ENCODE peak calls at places on chromosomes 1 and 21, in six cellular contexts. One of them, this sample, is unnamed.

GRCh38 chr21:45596704-45597318 is 46.7 kb upstream of the PCBP3 start:
- DNase-seq in epithelial cell of esophagus: peak
- DNase-seq in heart right ventricle: peak
- DNase-seq in fibroblast of lung: peak
- DNase-seq in GM06990: peak
- DNase-seq in H7: peak
- DNase-seq in this sample: peak

GRCh38 chr1:170032531-170033295 is 41.8 kb downstream of the KIFAP3 start:
- DNase-seq in epithelial cell of esophagus: no peak
- DNase-seq in heart right ventricle: no peak
- DNase-seq in fibroblast of lung: peak
- DNase-seq in GM06990: no peak
- DNase-seq in H7: no peak
- DNase-seq in this sample: no peak

GRCh38 chr1:160681067-160681890 is 30.3 kb downstream of the CD48 start:
- DNase-seq in epithelial cell of esophagus: peak
- DNase-seq in heart right ventricle: peak
- DNase-seq in fibroblast of lung: peak
- DNase-seq in GM06990: peak
- DNase-seq in H7: peak
- DNase-seq in this sample: peak

GRCh38 chr1:231950732-231951131 is 324.1 kb downstream of the DISC1 start:
- DNase-seq in epithelial cell of esophagus: no peak
- DNase-seq in heart right ventricle: no peak
- DNase-seq in fibroblast of lung: no peak
- DNase-seq in GM06990: no peak
- DNase-seq in H7: no peak
- DNase-seq in this sample: no peak

GRCh38 chr1:208065862-208066261 is 154.9 kb upstream of the CD34 start:
- DNase-seq in epithelial cell of esophagus: peak
- DNase-seq in heart right ventricle: peak
- DNase-seq in fibroblast of lung: peak
- DNase-seq in GM06990: no peak
- DNase-seq in H7: no peak
- DNase-seq in this sample: no peak

GRCh38 chr21:38323721-38324591 is 67.2 kb downstream of the KCNJ15 start:
- DNase-seq in epithelial cell of esophagus: peak
- DNase-seq in heart right ventricle: no peak
- DNase-seq in fibroblast of lung: peak
- DNase-seq in GM06990: no peak
- DNase-seq in H7: peak
- DNase-seq in this sample: no peak

GRCh38 chr1:187313115-187313514 is 484.4 kb downstream of the PLA2G4A start:
- DNase-seq in epithelial cell of esophagus: no peak
- DNase-seq in heart right ventricle: no peak
- DNase-seq in fibroblast of lung: peak
- DNase-seq in GM06990: no peak
- DNase-seq in H7: no peak
- DNase-seq in this sample: no peak

GRCh38 chr1:224141693-224142092 is 27.8 kb downstream of the FBXO28 start:
- DNase-seq in epithelial cell of esophagus: no peak
- DNase-seq in heart right ventricle: no peak
- DNase-seq in fibroblast of lung: no peak
- DNase-seq in GM06990: no peak
- DNase-seq in H7: no peak
- DNase-seq in this sample: no peak

GRCh38 chr21:44840771-44841170 is 22.9 kb upstream of the SUMO3 start:
- DNase-seq in epithelial cell of esophagus: no peak
- DNase-seq in heart right ventricle: no peak
- DNase-seq in fibroblast of lung: no peak
- DNase-seq in GM06990: no peak
- DNase-seq in H7: peak
- DNase-seq in this sample: no peak

GRCh38 chr1:236800623-236801022 is 5.5 kb downstream of the MTR start:
- DNase-seq in epithelial cell of esophagus: no peak
- DNase-seq in heart right ventricle: no peak
- DNase-seq in fibroblast of lung: no peak
- DNase-seq in GM06990: no peak
- DNase-seq in H7: no peak
- DNase-seq in this sample: no peak

GRCh38 chr1:97145321-97145956 is 423.9 kb downstream of the PTBP2 start:
- DNase-seq in epithelial cell of esophagus: no peak
- DNase-seq in heart right ventricle: no peak
- DNase-seq in fibroblast of lung: peak
- DNase-seq in GM06990: no peak
- DNase-seq in H7: no peak
- DNase-seq in this sample: no peak

GRCh38 chr1:156616463-156616862 is 2.8 kb upstream of the HAPLN2 start:
- DNase-seq in epithelial cell of esophagus: no peak
- DNase-seq in heart right ventricle: peak
- DNase-seq in fibroblast of lung: peak
- DNase-seq in GM06990: no peak
- DNase-seq in H7: no peak
- DNase-seq in this sample: no peak

GRCh38 chr1:15578921-15579682 is 5.7 kb downstream of the AGMAT start:
- DNase-seq in epithelial cell of esophagus: no peak
- DNase-seq in heart right ventricle: no peak
- DNase-seq in fibroblast of lung: no peak
- DNase-seq in GM06990: peak
- DNase-seq in H7: peak
- DNase-seq in this sample: peak
- H3K4me3 ChIP-seq in epithelial cell of esophagus: no peak
- H3K4me3 ChIP-seq in heart right ventricle: no peak
- H3K4me3 ChIP-seq in fibroblast of lung: no peak
- H3K4me3 ChIP-seq in GM06990: no peak
- H3K4me3 ChIP-seq in H7: no peak
- H3K4me3 ChIP-seq in this sample: no peak

GRCh38 chr1:200895448-200895799 is 724 bp downstream of the INAVA start:
- DNase-seq in epithelial cell of esophagus: no peak
- DNase-seq in heart right ventricle: no peak
- DNase-seq in fibroblast of lung: no peak
- DNase-seq in GM06990: no peak
- DNase-seq in H7: peak
- DNase-seq in this sample: no peak
- H3K4me3 ChIP-seq in epithelial cell of esophagus: peak
- H3K4me3 ChIP-seq in heart right ventricle: no peak
- H3K4me3 ChIP-seq in fibroblast of lung: no peak
- H3K4me3 ChIP-seq in GM06990: no peak
- H3K4me3 ChIP-seq in H7: no peak
- H3K4me3 ChIP-seq in this sample: no peak

DNA sequence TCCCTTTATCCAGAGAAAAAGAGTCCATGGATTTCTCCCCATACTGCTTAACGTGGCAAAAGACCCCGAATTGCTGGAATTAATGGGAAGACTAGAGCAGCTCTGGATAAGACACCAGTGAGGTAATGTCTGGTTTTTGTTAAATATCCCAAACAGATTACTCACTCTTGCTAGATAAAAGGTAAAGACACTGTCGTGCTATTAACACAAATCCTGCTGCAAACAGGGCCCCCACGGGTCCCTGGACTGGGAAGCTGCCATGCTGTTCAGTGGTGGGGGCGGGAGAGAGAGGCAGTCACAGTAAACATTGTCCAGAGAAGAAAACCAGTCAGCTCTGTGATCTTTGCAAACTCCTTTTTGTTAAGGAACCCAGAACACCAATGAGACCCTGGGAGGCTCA is 15.2 kb upstream of the SRP9 start:
- DNase-seq in epithelial cell of esophagus: peak
- DNase-seq in heart right ventricle: no peak
- DNase-seq in fibroblast of lung: peak
- DNase-seq in GM06990: no peak
- DNase-seq in H7: no peak
- DNase-seq in this sample: no peak
- H3K4me3 ChIP-seq in epithelial cell of esophagus: no peak
- H3K4me3 ChIP-seq in heart right ventricle: no peak
- H3K4me3 ChIP-seq in fibroblast of lung: no peak
- H3K4me3 ChIP-seq in GM06990: no peak
- H3K4me3 ChIP-seq in H7: no peak
- H3K4me3 ChIP-seq in this sample: no peak

GRCh38 chr1:193185206-193185605 is 1.2 kb downstream of the B3GALT2 start:
- DNase-seq in epithelial cell of esophagus: no peak
- DNase-seq in heart right ventricle: no peak
- DNase-seq in fibroblast of lung: no peak
- DNase-seq in GM06990: no peak
- DNase-seq in H7: no peak
- DNase-seq in this sample: no peak
- H3K4me3 ChIP-seq in epithelial cell of esophagus: no peak
- H3K4me3 ChIP-seq in heart right ventricle: peak
- H3K4me3 ChIP-seq in fibroblast of lung: peak
- H3K4me3 ChIP-seq in GM06990: no peak
- H3K4me3 ChIP-seq in H7: no peak
- H3K4me3 ChIP-seq in this sample: no peak

DNA sequence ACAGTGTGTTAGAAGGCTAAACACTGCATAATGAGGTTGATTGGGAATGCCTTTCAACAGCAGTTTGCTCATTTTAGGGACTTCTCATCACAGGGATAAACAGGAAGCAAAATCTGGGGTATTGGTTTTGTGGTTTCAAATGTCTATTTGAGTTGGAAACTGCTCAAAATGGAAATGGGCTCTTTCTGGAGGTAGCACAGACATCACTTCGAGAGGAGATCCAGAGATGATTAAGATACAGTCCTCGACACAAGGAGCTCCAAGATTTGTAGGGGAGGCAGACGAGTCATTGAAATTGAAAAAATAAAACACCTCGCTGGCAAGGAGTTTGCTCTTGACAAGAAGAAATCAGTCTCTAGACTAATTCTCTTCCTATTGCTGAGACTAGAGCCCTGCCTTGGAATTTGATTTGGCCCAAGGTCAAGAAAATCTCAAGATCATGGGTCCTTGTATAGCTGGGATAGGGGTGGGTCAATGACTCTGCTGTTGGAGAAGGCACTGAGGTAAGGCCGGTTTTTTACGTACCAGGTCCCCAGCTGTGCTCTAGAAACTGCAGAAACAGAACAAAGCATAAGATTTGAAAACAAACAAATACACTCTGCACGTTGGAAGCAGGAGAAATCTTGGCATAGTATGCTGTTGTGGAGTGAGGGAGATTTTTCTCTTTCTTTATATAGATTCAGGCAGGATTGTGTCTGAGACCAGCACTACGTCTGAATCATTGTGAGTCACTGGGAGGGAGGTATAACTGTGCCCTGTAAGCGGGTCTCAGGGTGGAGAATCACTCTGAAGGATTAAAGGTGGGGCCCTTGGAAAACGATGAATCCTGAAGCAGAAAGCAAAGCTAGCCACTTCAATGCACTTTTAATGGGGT is 17.7 kb upstream of the KLHDC8A start:
- DNase-seq in epithelial cell of esophagus: peak
- DNase-seq in heart right ventricle: no peak
- DNase-seq in fibroblast of lung: peak
- DNase-seq in GM06990: no peak
- DNase-seq in H7: no peak
- DNase-seq in this sample: peak
- H3K4me3 ChIP-seq in epithelial cell of esophagus: no peak
- H3K4me3 ChIP-seq in heart right ventricle: no peak
- H3K4me3 ChIP-seq in fibroblast of lung: no peak
- H3K4me3 ChIP-seq in GM06990: no peak
- H3K4me3 ChIP-seq in H7: no peak
- H3K4me3 ChIP-seq in this sample: no peak

GRCh38 chr1:39204441-39205081 is at the start of gene MACF1:
- DNase-seq in epithelial cell of esophagus: peak
- DNase-seq in heart right ventricle: peak
- DNase-seq in fibroblast of lung: peak
- DNase-seq in GM06990: no peak
- DNase-seq in H7: no peak
- DNase-seq in this sample: peak
- H3K4me3 ChIP-seq in epithelial cell of esophagus: no peak
- H3K4me3 ChIP-seq in heart right ventricle: peak
- H3K4me3 ChIP-seq in fibroblast of lung: peak
- H3K4me3 ChIP-seq in GM06990: peak
- H3K4me3 ChIP-seq in H7: no peak
- H3K4me3 ChIP-seq in this sample: no peak

DNA sequence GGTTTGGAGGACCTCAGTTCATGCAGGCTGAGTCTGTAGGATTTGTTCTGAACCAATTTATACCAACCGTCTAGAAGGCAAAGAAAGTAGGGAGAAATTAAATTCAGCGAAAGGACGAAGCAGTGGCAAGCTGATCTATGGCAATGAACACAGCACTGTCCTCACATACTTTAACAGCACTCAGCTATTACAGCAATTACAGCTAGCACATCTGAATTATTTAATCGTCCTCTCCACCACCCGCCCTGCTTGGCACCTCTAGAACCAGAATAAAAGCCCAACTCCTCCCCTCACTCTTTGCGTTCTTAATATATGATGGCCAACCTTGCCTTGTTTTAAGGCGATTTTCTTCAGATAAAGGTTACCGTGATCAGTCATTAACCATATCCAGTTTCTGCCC is 169.4 kb upstream of the ESRRG start:
- DNase-seq in epithelial cell of esophagus: no peak
- DNase-seq in heart right ventricle: no peak
- DNase-seq in fibroblast of lung: no peak
- DNase-seq in GM06990: no peak
- DNase-seq in H7: no peak
- DNase-seq in this sample: no peak
- H3K4me3 ChIP-seq in epithelial cell of esophagus: no peak
- H3K4me3 ChIP-seq in heart right ventricle: no peak
- H3K4me3 ChIP-seq in fibroblast of lung: no peak
- H3K4me3 ChIP-seq in GM06990: no peak
- H3K4me3 ChIP-seq in H7: no peak
- H3K4me3 ChIP-seq in this sample: no peak

DNA sequence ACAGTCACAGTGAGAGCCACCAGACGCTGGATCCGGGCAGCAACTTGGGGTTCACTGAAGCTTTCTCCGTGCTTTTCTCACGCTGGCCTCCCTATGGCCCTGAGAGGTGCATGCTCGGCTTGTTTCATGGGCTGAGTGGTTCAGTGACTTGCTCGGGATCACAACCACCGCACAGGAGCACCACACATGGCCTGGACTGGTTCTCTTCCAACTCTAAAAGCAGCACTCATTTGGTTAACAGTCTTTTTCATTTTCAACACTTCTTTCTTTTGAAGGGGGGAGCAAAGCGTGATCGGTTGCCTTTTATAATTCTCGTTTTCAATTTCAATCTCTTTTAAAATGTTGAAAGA is 26.2 kb downstream of the UBIAD1 start:
- DNase-seq in epithelial cell of esophagus: no peak
- DNase-seq in heart right ventricle: no peak
- DNase-seq in fibroblast of lung: no peak
- DNase-seq in GM06990: no peak
- DNase-seq in H7: no peak
- DNase-seq in this sample: no peak
- H3K4me3 ChIP-seq in epithelial cell of esophagus: no peak
- H3K4me3 ChIP-seq in heart right ventricle: no peak
- H3K4me3 ChIP-seq in fibroblast of lung: no peak
- H3K4me3 ChIP-seq in GM06990: no peak
- H3K4me3 ChIP-seq in H7: no peak
- H3K4me3 ChIP-seq in this sample: no peak

GRCh38 chr21:34836933-34837505 is 168.2 kb downstream of the CLIC6 start:
- DNase-seq in epithelial cell of esophagus: peak
- DNase-seq in heart right ventricle: no peak
- DNase-seq in fibroblast of lung: no peak
- DNase-seq in GM06990: no peak
- DNase-seq in H7: no peak
- DNase-seq in this sample: no peak

GRCh38 chr21:34835526-34835925 is 166.7 kb downstream of the CLIC6 start:
- DNase-seq in epithelial cell of esophagus: no peak
- DNase-seq in heart right ventricle: no peak
- DNase-seq in fibroblast of lung: no peak
- DNase-seq in GM06990: no peak
- DNase-seq in H7: peak
- DNase-seq in this sample: no peak

GRCh38 chr21:34834307-34834706 is 165.5 kb downstream of the CLIC6 start:
- DNase-seq in epithelial cell of esophagus: no peak
- DNase-seq in heart right ventricle: no peak
- DNase-seq in fibroblast of lung: no peak
- DNase-seq in GM06990: no peak
- DNase-seq in H7: no peak
- DNase-seq in this sample: peak

GRCh38 chr21:34834852-34835501 is 166.2 kb downstream of the CLIC6 start:
- DNase-seq in epithelial cell of esophagus: no peak
- DNase-seq in heart right ventricle: no peak
- DNase-seq in fibroblast of lung: no peak
- DNase-seq in GM06990: no peak
- DNase-seq in H7: no peak
- DNase-seq in this sample: peak

GRCh38 chr21:34836103-34836932 is 167.5 kb downstream of the CLIC6 start:
- DNase-seq in epithelial cell of esophagus: peak
- DNase-seq in heart right ventricle: no peak
- DNase-seq in fibroblast of lung: peak
- DNase-seq in GM06990: no peak
- DNase-seq in H7: no peak
- DNase-seq in this sample: peak
- H3K4me3 ChIP-seq in epithelial cell of esophagus: no peak
- H3K4me3 ChIP-seq in heart right ventricle: no peak
- H3K4me3 ChIP-seq in fibroblast of lung: peak
- H3K4me3 ChIP-seq in GM06990: no peak
- H3K4me3 ChIP-seq in H7: no peak
- H3K4me3 ChIP-seq in this sample: no peak

This sample was measured in thyroid gland.